ENCODE peak calls at places on chromosomes 7 and 10, in four cellular contexts. F is adipocyte, T is lower lobe of right lung, G is adrenal gland. H is an unnamed sample. For H3K27me3 and H3K4me1, the result is how much of the 10 kb centered on the place peaks cover.

GRCh38 chr10:43252785-43253341 is 14.0 kb downstream of the RASGEF1A start:
- DNase-seq in T (no peak), F (no peak), G (no peak), H (peak)

GRCh38 chr7:1458676-1459511 is at the start of gene MICALL2:
- DNase-seq in T (peak), F (peak), G (peak), H (peak)

GRCh38 chr10:86520871-86521619 is 547 bp downstream of the WAPL start:
- DNase-seq in F (peak), T (peak), G (peak), H (peak)

GRCh38 chr10:14569274-14570060 is 205.2 kb downstream of the FAM107B start:
- DNase-seq in F (no peak), G (peak), T (peak), H (no peak)

GRCh38 chr7:127736511-127736910 is 84.5 kb downstream of the SND1 start:
- DNase-seq in F (no peak), G (peak), T (no peak), H (no peak)

GRCh38 chr10:53598914-53599313 is 826.3 kb upstream of the MBL2 start:
- DNase-seq in F (no peak), T (no peak), G (no peak), H (no peak)

GRCh38 chr10:47025540-47026300 is 114.5 kb downstream of the PTPN20 start:
- DNase-seq in F (no peak), G (no peak), T (peak), H (peak)

GRCh38 chr7:106535234-106536026 is 125.5 kb downstream of the CCDC71L start:
- DNase-seq in G (no peak), F (peak), T (no peak), H (no peak)

GRCh38 chr7:71682841-71683341 is 550.9 kb downstream of the GALNT17 start:
- DNase-seq in F (no peak), T (no peak), G (peak), H (peak)

GRCh38 chr10:8032558-8032957 is 21.9 kb upstream of the GATA3 start:
- DNase-seq in F (no peak), G (no peak), T (no peak), H (no peak)
- H3K27me3 ChIP-seq in F (half or more), G (under half), T (half or more), H (under half)

GRCh38 chr10:4851846-4852245 is 25.8 kb downstream of the AKR1E2 start:
- DNase-seq in F (no peak), G (no peak), T (no peak), H (no peak)
- H3K4me1 ChIP-seq in F (half or more), G (under half), T (under half), H (under half)

GRCh38 chr7:20796565-20796964 is 9.9 kb upstream of the SP8 start:
- DNase-seq in F (no peak), G (no peak), T (no peak), H (no peak)

GRCh38 chr7:20794676-20795075 is 8.0 kb upstream of the SP8 start:
- DNase-seq in F (no peak), T (no peak), G (no peak), H (no peak)

GRCh38 chr7:20797174-20798080 is 10.7 kb upstream of the SP8 start:
- DNase-seq in G (peak), F (no peak), T (no peak), H (no peak)

GRCh38 chr7:20795361-20795760 is 8.7 kb upstream of the SP8 start:
- DNase-seq in T (no peak), F (no peak), G (no peak), H (no peak)

GRCh38 chr7:20795881-20796280 is 9.2 kb upstream of the SP8 start:
- DNase-seq in F (no peak), G (no peak), T (no peak), H (no peak)
- H3K27me3 ChIP-seq in F (half or more), G (half or more), T (half or more), H (under half)

DNA sequence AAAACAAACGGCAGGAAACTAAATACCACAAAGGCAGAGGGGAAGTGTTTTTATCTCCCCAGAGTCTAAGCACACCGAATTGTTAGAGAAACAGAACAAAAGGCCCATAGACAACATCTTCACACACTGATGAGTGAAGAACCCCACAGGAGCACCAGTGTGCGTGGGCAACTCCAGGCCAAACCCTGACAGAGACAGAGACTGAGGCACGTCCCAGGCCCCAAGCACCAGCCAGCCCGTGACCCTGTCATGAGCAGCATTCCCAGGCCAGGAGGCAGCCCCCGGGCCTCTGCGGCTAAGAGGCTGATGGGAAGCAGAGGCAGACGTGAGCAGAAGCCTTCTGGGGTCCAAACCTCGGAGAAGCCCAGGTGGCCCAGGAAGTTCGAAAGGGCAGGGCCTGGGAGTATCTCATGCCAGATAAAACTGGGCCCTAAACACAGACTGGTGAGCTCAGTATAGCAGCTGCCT is 184.4 kb downstream of the TCERG1L start:
- DNase-seq in F (no peak), G (no peak), T (no peak), H (no peak)
- H3K4me1 ChIP-seq in F (under half), G (under half), T (under half), H (under half)

GRCh38 chr7:129457101-129457500 is 22.9 kb downstream of the STRIP2 start:
- DNase-seq in G (no peak), T (no peak), F (no peak), H (no peak)

GRCh38 chr7:129456421-129456820 is 22.2 kb downstream of the STRIP2 start:
- DNase-seq in F (no peak), G (no peak), T (no peak), H (no peak)

GRCh38 chr7:129454249-129454551 is 20.0 kb downstream of the STRIP2 start:
- DNase-seq in T (no peak), F (no peak), G (no peak), H (no peak)

GRCh38 chr7:129461809-129462208 is 27.6 kb downstream of the STRIP2 start:
- DNase-seq in T (no peak), F (no peak), G (no peak), H (no peak)

DNA sequence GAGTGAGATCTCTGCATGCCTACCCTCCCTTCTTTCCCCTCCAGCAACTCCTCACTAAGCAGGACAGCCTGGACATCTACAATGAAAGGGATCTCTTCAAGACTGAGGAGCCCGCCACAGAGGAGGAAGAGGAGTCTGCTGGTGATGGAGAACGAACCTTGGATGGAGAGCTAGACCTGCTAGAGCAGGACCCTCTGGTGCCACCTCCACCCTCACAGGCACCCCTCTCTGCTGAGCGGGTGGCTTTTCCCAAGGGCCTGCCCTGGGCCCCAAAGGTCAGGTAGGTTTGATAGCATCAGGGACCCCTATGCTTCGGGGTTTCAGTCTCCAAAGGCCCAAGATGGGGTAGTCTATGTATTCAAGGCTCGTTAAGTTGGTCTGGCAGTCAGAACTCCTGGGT is 23.9 kb downstream of the STRIP2 start:
- DNase-seq in F (no peak), G (no peak), T (no peak), H (no peak)
- H3K27me3 ChIP-seq in F (under half), G (under half), T (under half), H (under half)

H was measured in testis.